ENCODE peak calls at places on chromosomes 7 and 10, in ten cellular contexts. One of them, this sample, is unnamed.

GRCh38 chr10:6123467-6124042 is 34.7 kb downstream of the RBM17 start:
- DNase-seq in cardiac muscle cell: no peak
- DNase-seq in naive thymus-derived CD4-positive, alpha-beta T cell: no peak
- DNase-seq in AG04450: no peak
- DNase-seq in mesendoderm: no peak
- DNase-seq in coronary artery: no peak
- DNase-seq in IMR-90: peak; percentile 27
- DNase-seq in brain microvascular endothelial cell: no peak
- DNase-seq in substantia nigra: no peak
- DNase-seq in CD8-positive, alpha-beta T cell: no peak
- DNase-seq in this sample: no peak

GRCh38 chr10:64196638-64197315 is 675.6 kb downstream of the REEP3 start:
- DNase-seq in cardiac muscle cell: no peak
- DNase-seq in naive thymus-derived CD4-positive, alpha-beta T cell: no peak
- DNase-seq in AG04450: no peak
- DNase-seq in mesendoderm: no peak
- DNase-seq in coronary artery: no peak
- DNase-seq in IMR-90: no peak
- DNase-seq in brain microvascular endothelial cell: no peak
- DNase-seq in substantia nigra: no peak
- DNase-seq in CD8-positive, alpha-beta T cell: no peak
- DNase-seq in this sample: no peak

GRCh38 chr10:62804384-62805138 is at the start of gene ADO:
- DNase-seq in cardiac muscle cell: peak; percentile 92
- DNase-seq in naive thymus-derived CD4-positive, alpha-beta T cell: peak; percentile 77
- DNase-seq in AG04450: peak; percentile 51
- DNase-seq in mesendoderm: peak; percentile 94
- DNase-seq in coronary artery: peak; percentile 86
- DNase-seq in IMR-90: peak; percentile 79
- DNase-seq in brain microvascular endothelial cell: peak; percentile 68
- DNase-seq in substantia nigra: peak; percentile 58
- DNase-seq in CD8-positive, alpha-beta T cell: peak; percentile 52
- DNase-seq in this sample: peak; percentile 29

GRCh38 chr7:99027841-99028240 is 116.1 kb downstream of the SMURF1 start:
- DNase-seq in cardiac muscle cell: no peak
- DNase-seq in naive thymus-derived CD4-positive, alpha-beta T cell: no peak
- DNase-seq in AG04450: no peak
- DNase-seq in mesendoderm: no peak
- DNase-seq in coronary artery: peak; percentile 69
- DNase-seq in IMR-90: no peak
- DNase-seq in brain microvascular endothelial cell: no peak
- DNase-seq in substantia nigra: no peak
- DNase-seq in CD8-positive, alpha-beta T cell: no peak
- DNase-seq in this sample: no peak

GRCh38 chr10:75062191-75062849 is 49.1 kb upstream of the SAMD8 start:
- DNase-seq in cardiac muscle cell: peak; percentile 83
- DNase-seq in naive thymus-derived CD4-positive, alpha-beta T cell: no peak
- DNase-seq in AG04450: no peak
- DNase-seq in mesendoderm: no peak
- DNase-seq in coronary artery: no peak
- DNase-seq in IMR-90: peak; percentile 11
- DNase-seq in brain microvascular endothelial cell: no peak
- DNase-seq in substantia nigra: no peak
- DNase-seq in CD8-positive, alpha-beta T cell: no peak
- DNase-seq in this sample: no peak

GRCh38 chr10:116207180-116207579 is 65.8 kb downstream of the GFRA1 start:
- DNase-seq in cardiac muscle cell: no peak
- DNase-seq in naive thymus-derived CD4-positive, alpha-beta T cell: no peak
- DNase-seq in AG04450: no peak
- DNase-seq in mesendoderm: no peak
- DNase-seq in coronary artery: no peak
- DNase-seq in IMR-90: no peak
- DNase-seq in brain microvascular endothelial cell: no peak
- DNase-seq in substantia nigra: no peak
- DNase-seq in CD8-positive, alpha-beta T cell: no peak
- DNase-seq in this sample: no peak

GRCh38 chr7:41029072-41029492 is 673.8 kb downstream of the INHBA start:
- DNase-seq in cardiac muscle cell: peak; percentile 71
- DNase-seq in naive thymus-derived CD4-positive, alpha-beta T cell: no peak
- DNase-seq in AG04450: peak; percentile 86
- DNase-seq in mesendoderm: peak; percentile 24
- DNase-seq in coronary artery: no peak
- DNase-seq in IMR-90: peak; percentile 100
- DNase-seq in brain microvascular endothelial cell: peak; percentile 99
- DNase-seq in substantia nigra: no peak
- DNase-seq in CD8-positive, alpha-beta T cell: no peak
- DNase-seq in this sample: peak; percentile 91

GRCh38 chr10:71314028-71314693 is 4.9 kb upstream of the SLC29A3 start:
- DNase-seq in cardiac muscle cell: peak; percentile 74
- DNase-seq in naive thymus-derived CD4-positive, alpha-beta T cell: peak; percentile 49
- DNase-seq in AG04450: no peak
- DNase-seq in mesendoderm: peak; percentile 51
- DNase-seq in coronary artery: no peak
- DNase-seq in IMR-90: peak; percentile 24
- DNase-seq in brain microvascular endothelial cell: no peak
- DNase-seq in substantia nigra: no peak
- DNase-seq in CD8-positive, alpha-beta T cell: no peak
- DNase-seq in this sample: no peak

GRCh38 chr7:89761173-89761572 is 393.1 kb upstream of the STEAP1 start:
- DNase-seq in cardiac muscle cell: no peak
- DNase-seq in naive thymus-derived CD4-positive, alpha-beta T cell: no peak
- DNase-seq in AG04450: no peak
- DNase-seq in mesendoderm: no peak
- DNase-seq in coronary artery: no peak
- DNase-seq in IMR-90: no peak
- DNase-seq in brain microvascular endothelial cell: no peak
- DNase-seq in substantia nigra: no peak
- DNase-seq in CD8-positive, alpha-beta T cell: no peak
- DNase-seq in this sample: no peak

GRCh38 chr10:125691160-125691981 is 8.4 kb upstream of the TEX36 start:
- DNase-seq in cardiac muscle cell: no peak
- DNase-seq in naive thymus-derived CD4-positive, alpha-beta T cell: no peak
- DNase-seq in AG04450: no peak
- DNase-seq in mesendoderm: no peak
- DNase-seq in coronary artery: no peak
- DNase-seq in IMR-90: no peak
- DNase-seq in brain microvascular endothelial cell: no peak
- DNase-seq in substantia nigra: no peak
- DNase-seq in CD8-positive, alpha-beta T cell: no peak
- DNase-seq in this sample: no peak

GRCh38 chr7:149832332-149833041 is 5.7 kb upstream of the ZNF862 start:
- DNase-seq in cardiac muscle cell: no peak
- DNase-seq in naive thymus-derived CD4-positive, alpha-beta T cell: no peak
- DNase-seq in AG04450: no peak
- DNase-seq in mesendoderm: no peak
- DNase-seq in coronary artery: no peak
- DNase-seq in IMR-90: no peak
- DNase-seq in brain microvascular endothelial cell: no peak
- DNase-seq in substantia nigra: no peak
- DNase-seq in CD8-positive, alpha-beta T cell: no peak
- DNase-seq in this sample: no peak

GRCh38 chr7:65946895-65947294 is 35.1 kb downstream of the GUSB start:
- DNase-seq in cardiac muscle cell: peak; percentile 63
- DNase-seq in naive thymus-derived CD4-positive, alpha-beta T cell: no peak
- DNase-seq in AG04450: no peak
- DNase-seq in mesendoderm: no peak
- DNase-seq in coronary artery: no peak
- DNase-seq in IMR-90: peak; percentile 37
- DNase-seq in brain microvascular endothelial cell: peak; percentile 58
- DNase-seq in substantia nigra: no peak
- DNase-seq in CD8-positive, alpha-beta T cell: no peak
- DNase-seq in this sample: no peak

GRCh38 chr7:124782335-124782734 is 16.7 kb upstream of the GPR37 start:
- DNase-seq in cardiac muscle cell: no peak
- DNase-seq in naive thymus-derived CD4-positive, alpha-beta T cell: no peak
- DNase-seq in AG04450: no peak
- DNase-seq in mesendoderm: peak; percentile 18
- DNase-seq in coronary artery: no peak
- DNase-seq in IMR-90: no peak
- DNase-seq in brain microvascular endothelial cell: no peak
- DNase-seq in substantia nigra: no peak
- DNase-seq in CD8-positive, alpha-beta T cell: no peak
- DNase-seq in this sample: no peak

GRCh38 chr7:67452516-67453026 is 455.9 kb downstream of the TYW1 start:
- DNase-seq in cardiac muscle cell: no peak
- DNase-seq in naive thymus-derived CD4-positive, alpha-beta T cell: no peak
- DNase-seq in AG04450: no peak
- DNase-seq in mesendoderm: no peak
- DNase-seq in coronary artery: no peak
- DNase-seq in IMR-90: no peak
- DNase-seq in brain microvascular endothelial cell: no peak
- DNase-seq in substantia nigra: no peak
- DNase-seq in CD8-positive, alpha-beta T cell: no peak
- DNase-seq in this sample: no peak
- H3K27ac ChIP-seq in cardiac muscle cell: no peak overlapping the region
- H3K27ac ChIP-seq in naive thymus-derived CD4-positive, alpha-beta T cell: no peak overlapping the region
- H3K27ac ChIP-seq in AG04450: no peak overlapping the region
- H3K27ac ChIP-seq in mesendoderm: no peak overlapping the region
- H3K27ac ChIP-seq in coronary artery: no peak overlapping the region
- H3K27ac ChIP-seq in IMR-90: no peak overlapping the region
- H3K27ac ChIP-seq in brain microvascular endothelial cell: no peak overlapping the region
- H3K27ac ChIP-seq in substantia nigra: no peak overlapping the region
- H3K27ac ChIP-seq in CD8-positive, alpha-beta T cell: no peak overlapping the region
- H3K27ac ChIP-seq in this sample: no peak overlapping the region

GRCh38 chr7:16915405-16915804 is 33.6 kb upstream of the AGR3 start:
- DNase-seq in cardiac muscle cell: peak; percentile 88
- DNase-seq in naive thymus-derived CD4-positive, alpha-beta T cell: no peak
- DNase-seq in AG04450: peak; percentile 76
- DNase-seq in mesendoderm: peak; percentile 35
- DNase-seq in coronary artery: no peak
- DNase-seq in IMR-90: peak; percentile 91
- DNase-seq in brain microvascular endothelial cell: peak; percentile 90
- DNase-seq in substantia nigra: no peak
- DNase-seq in CD8-positive, alpha-beta T cell: no peak
- DNase-seq in this sample: peak; percentile 94
- H3K27ac ChIP-seq in cardiac muscle cell: no peak overlapping the region
- H3K27ac ChIP-seq in naive thymus-derived CD4-positive, alpha-beta T cell: no peak overlapping the region
- H3K27ac ChIP-seq in AG04450: no peak overlapping the region
- H3K27ac ChIP-seq in mesendoderm: no peak overlapping the region
- H3K27ac ChIP-seq in coronary artery: no peak overlapping the region
- H3K27ac ChIP-seq in IMR-90: peak overlapping the region; percentile 44
- H3K27ac ChIP-seq in brain microvascular endothelial cell: peak overlapping the region; percentile 73
- H3K27ac ChIP-seq in substantia nigra: no peak overlapping the region
- H3K27ac ChIP-seq in CD8-positive, alpha-beta T cell: no peak overlapping the region
- H3K27ac ChIP-seq in this sample: peak overlapping the region; percentile 65

DNA sequence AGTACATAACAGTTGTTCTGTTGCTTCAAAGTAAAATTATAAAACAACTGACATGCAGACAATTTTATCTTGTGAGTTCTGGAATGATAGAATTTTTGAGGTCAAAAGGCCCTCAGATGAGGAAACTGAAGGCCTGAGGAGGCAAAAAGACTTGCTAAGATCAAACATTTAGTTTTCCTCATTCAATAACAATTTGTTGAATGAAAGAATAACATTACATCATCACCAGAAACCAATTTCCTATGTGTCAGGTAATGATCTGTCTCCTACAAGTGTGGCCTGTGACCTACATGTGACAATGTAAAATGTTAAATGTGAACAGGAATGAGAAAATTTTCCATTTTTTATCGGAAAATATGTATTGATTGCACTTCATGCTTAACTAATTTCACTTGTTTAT is 16.6 kb upstream of the ASB4 start:
- DNase-seq in cardiac muscle cell: no peak
- DNase-seq in naive thymus-derived CD4-positive, alpha-beta T cell: no peak
- DNase-seq in AG04450: no peak
- DNase-seq in mesendoderm: no peak
- DNase-seq in coronary artery: no peak
- DNase-seq in IMR-90: no peak
- DNase-seq in brain microvascular endothelial cell: no peak
- DNase-seq in substantia nigra: no peak
- DNase-seq in CD8-positive, alpha-beta T cell: no peak
- DNase-seq in this sample: no peak
- H3K27ac ChIP-seq in cardiac muscle cell: no peak overlapping the region
- H3K27ac ChIP-seq in naive thymus-derived CD4-positive, alpha-beta T cell: no peak overlapping the region
- H3K27ac ChIP-seq in AG04450: no peak overlapping the region
- H3K27ac ChIP-seq in mesendoderm: no peak overlapping the region
- H3K27ac ChIP-seq in coronary artery: no peak overlapping the region
- H3K27ac ChIP-seq in IMR-90: no peak overlapping the region
- H3K27ac ChIP-seq in brain microvascular endothelial cell: no peak overlapping the region
- H3K27ac ChIP-seq in substantia nigra: no peak overlapping the region
- H3K27ac ChIP-seq in CD8-positive, alpha-beta T cell: no peak overlapping the region
- H3K27ac ChIP-seq in this sample: no peak overlapping the region

DNA sequence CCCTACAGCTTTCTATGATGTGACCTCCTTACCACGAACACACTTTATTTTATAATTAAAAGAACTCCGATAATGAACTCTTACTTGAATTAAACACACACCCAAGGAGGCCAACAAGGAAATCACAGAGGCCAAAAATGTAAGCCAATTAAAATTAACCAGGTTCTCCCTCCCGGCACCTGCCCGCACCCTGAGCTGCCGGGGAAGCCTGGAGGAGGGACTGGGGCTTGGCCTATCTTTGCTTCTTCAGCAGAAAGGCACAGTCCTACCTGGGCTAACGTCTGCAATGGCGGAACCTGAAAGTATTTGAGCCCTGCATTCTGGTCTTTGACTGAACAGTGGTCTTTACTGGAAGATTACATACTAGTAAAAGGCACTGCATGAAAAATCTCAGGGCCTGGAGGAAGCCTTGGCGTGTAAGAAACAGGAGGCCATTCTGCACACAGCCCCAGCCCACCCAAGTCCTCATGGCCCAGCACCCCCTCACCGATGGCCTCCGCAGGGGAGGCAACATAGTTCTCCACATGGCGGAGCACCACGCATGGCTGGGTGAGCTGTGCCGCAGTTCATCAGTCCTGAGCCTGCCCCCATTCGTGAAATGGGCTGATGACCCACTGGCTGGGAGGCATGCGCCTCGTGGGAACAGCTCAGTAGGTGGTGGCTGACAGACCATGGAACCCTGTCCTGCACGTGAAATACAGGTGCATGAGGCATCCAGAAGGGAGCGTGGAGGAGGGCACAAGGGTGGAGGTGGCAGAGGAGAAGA is 173.8 kb downstream of the PARD3 start:
- DNase-seq in cardiac muscle cell: no peak
- DNase-seq in naive thymus-derived CD4-positive, alpha-beta T cell: no peak
- DNase-seq in AG04450: no peak
- DNase-seq in mesendoderm: no peak
- DNase-seq in coronary artery: no peak
- DNase-seq in IMR-90: no peak
- DNase-seq in brain microvascular endothelial cell: no peak
- DNase-seq in substantia nigra: no peak
- DNase-seq in CD8-positive, alpha-beta T cell: no peak
- DNase-seq in this sample: no peak
- H3K27ac ChIP-seq in cardiac muscle cell: no peak overlapping the region
- H3K27ac ChIP-seq in naive thymus-derived CD4-positive, alpha-beta T cell: no peak overlapping the region
- H3K27ac ChIP-seq in AG04450: no peak overlapping the region
- H3K27ac ChIP-seq in mesendoderm: no peak overlapping the region
- H3K27ac ChIP-seq in coronary artery: no peak overlapping the region
- H3K27ac ChIP-seq in IMR-90: no peak overlapping the region
- H3K27ac ChIP-seq in brain microvascular endothelial cell: no peak overlapping the region
- H3K27ac ChIP-seq in substantia nigra: no peak overlapping the region
- H3K27ac ChIP-seq in CD8-positive, alpha-beta T cell: no peak overlapping the region
- H3K27ac ChIP-seq in this sample: no peak overlapping the region

This sample was measured in epithelial cell of prostate.